ENCODE peak calls at places on chromosome 3, in seven cellular contexts. F, B, H, J, Z, X and V are unnamed samples.

GRCh38 chr3:94596141-94596540 is 533.3 kb downstream of the NSUN3 start:
- DNase-seq in F (no peak), B (no peak), H (no peak), J (no peak), Z (no peak), X (no peak), V (no peak)

GRCh38 chr3:127692501-127693335 is 20.0 kb downstream of the ABTB1 start:
- DNase-seq in F (no peak), B (no peak), H (no peak), J (no peak), Z (no peak), X (no peak), V (no peak)

GRCh38 chr3:183122257-183122932 is 23.1 kb upstream of the MCCC1 start:
- DNase-seq in F (peak), B (peak), H (peak), J (no peak), Z (peak), X (no peak), V (no peak)

GRCh38 chr3:32454111-32454510 is 48.5 kb downstream of the CMTM6 start:
- DNase-seq in F (no peak), B (no peak), H (no peak), J (no peak), Z (no peak), X (no peak), V (no peak)

GRCh38 chr3:158710601-158711000 is 21.7 kb downstream of the RARRES1 start:
- DNase-seq in F (no peak), B (no peak), H (peak), J (no peak), Z (no peak), X (no peak), V (no peak)

GRCh38 chr3:134852893-134853351 is 57.9 kb downstream of the EPHB1 start:
- DNase-seq in F (no peak), B (no peak), H (no peak), J (no peak), Z (no peak), X (no peak), V (no peak)

GRCh38 chr3:47578119-47578630 is 490 bp downstream of the CSPG5 start:
- DNase-seq in F (no peak), B (peak), H (no peak), J (no peak), Z (no peak), X (peak), V (peak)

GRCh38 chr3:159130108-159130507 is 328.3 kb downstream of the MFSD1 start:
- DNase-seq in F (peak), B (no peak), H (peak), J (peak), Z (peak), X (no peak), V (peak)

GRCh38 chr3:15384510-15385237 is 42.7 kb downstream of the METTL6 start:
- DNase-seq in F (no peak), B (no peak), H (no peak), J (no peak), Z (no peak), X (no peak), V (no peak)

GRCh38 chr3:69770976-69771634 is 31.8 kb downstream of the MITF start:
- DNase-seq in F (peak), B (peak), H (peak), J (no peak), Z (peak), X (no peak), V (no peak)

GRCh38 chr3:75395601-75396315 is 268.4 kb upstream of the FRG2C start:
- DNase-seq in F (no peak), B (no peak), H (peak), J (no peak), Z (no peak), X (no peak), V (no peak)

GRCh38 chr3:21562225-21562624 is 188.8 kb downstream of the ZNF385D start:
- DNase-seq in F (no peak), B (no peak), H (no peak), J (no peak), Z (no peak), X (no peak), V (no peak)

GRCh38 chr3:127406309-127407025 is 118.6 kb upstream of the PRR20G start:
- DNase-seq in F (peak), B (no peak), H (peak), J (no peak), Z (peak), X (no peak), V (peak)

GRCh38 chr3:4271834-4272233 is 31.3 kb upstream of the SETMAR start:
- DNase-seq in F (peak), B (peak), H (peak), J (no peak), Z (peak), X (peak), V (no peak)

GRCh38 chr3:131835906-131836305 is 198.9 kb downstream of the CPNE4 start:
- DNase-seq in F (no peak), B (no peak), H (no peak), J (no peak), Z (no peak), X (no peak), V (no peak)

GRCh38 chr3:189824629-189825312 is 193.6 kb downstream of the TP63 start:
- DNase-seq in F (no peak), B (peak), H (peak), J (no peak), Z (peak), X (no peak), V (no peak)

GRCh38 chr3:159635047-159635641 is 353.5 kb upstream of the IL12A start:
- DNase-seq in F (peak), B (peak), H (peak), J (no peak), Z (peak), X (no peak), V (no peak)

GRCh38 chr3:112001516-112001915 is 2.8 kb downstream of the TAGLN3 start:
- DNase-seq in F (peak), B (no peak), H (no peak), J (no peak), Z (no peak), X (no peak), V (no peak)

GRCh38 chr3:134864644-134865043 is 69.6 kb downstream of the EPHB1 start:
- DNase-seq in F (no peak), B (no peak), H (no peak), J (no peak), Z (no peak), X (no peak), V (no peak)

GRCh38 chr3:107525954-107526305 is 3.2 kb downstream of the BBX start:
- DNase-seq in F (no peak), B (peak), H (no peak), J (no peak), Z (no peak), X (no peak), V (no peak)

GRCh38 chr3:149657458-149657795 is 398 bp downstream of the WWTR1 start:
- DNase-seq in F (peak), B (peak), H (peak), J (no peak), Z (peak), X (no peak), V (no peak)

GRCh38 chr3:168030488-168031054 is 65.2 kb downstream of the GOLIM4 start:
- DNase-seq in F (no peak), B (no peak), H (no peak), J (no peak), Z (no peak), X (no peak), V (no peak)

GRCh38 chr3:109098245-109098644 is 19.7 kb downstream of the MORC1 start:
- DNase-seq in F (peak), B (no peak), H (peak), J (no peak), Z (no peak), X (no peak), V (peak)

GRCh38 chr3:4780545-4780957 is 198.7 kb upstream of the BHLHE40 start:
- DNase-seq in F (no peak), B (no peak), H (no peak), J (no peak), Z (no peak), X (no peak), V (no peak)

GRCh38 chr3:64158334-64158733 is 66.9 kb downstream of the PRICKLE2 start:
- DNase-seq in F (no peak), B (no peak), H (no peak), J (no peak), Z (peak), X (no peak), V (no peak)

GRCh38 chr3:7275396-7275795 is 414.5 kb downstream of the GRM7 start:
- DNase-seq in F (no peak), B (no peak), H (no peak), J (no peak), Z (no peak), X (no peak), V (no peak)

GRCh38 chr3:7271631-7272030 is 410.7 kb downstream of the GRM7 start:
- DNase-seq in F (no peak), B (no peak), H (no peak), J (no peak), Z (no peak), X (no peak), V (no peak)

GRCh38 chr3:7270731-7271130 is 409.8 kb downstream of the GRM7 start:
- DNase-seq in F (peak), B (no peak), H (peak), J (no peak), Z (no peak), X (no peak), V (no peak)

GRCh38 chr3:7272203-7272602 is 411.3 kb downstream of the GRM7 start:
- DNase-seq in F (no peak), B (peak), H (no peak), J (no peak), Z (no peak), X (no peak), V (no peak)
- H4K8ac ChIP-seq in F (no peak), B (no peak), H (no peak), J (no peak), Z (no peak), X (no peak), V (no peak)

GRCh38 chr3:42610978-42611377 is 10.5 kb downstream of the NKTR start:
- DNase-seq in F (peak), B (no peak), H (no peak), J (no peak), Z (no peak), X (no peak), V (no peak)

GRCh38 chr3:42608586-42608985 is 8.1 kb downstream of the NKTR start:
- DNase-seq in F (no peak), B (no peak), H (no peak), J (no peak), Z (peak), X (no peak), V (no peak)

GRCh38 chr3:42612147-42612680 is 11.7 kb downstream of the NKTR start:
- DNase-seq in F (no peak), B (no peak), H (no peak), J (no peak), Z (no peak), X (no peak), V (no peak)

GRCh38 chr3:42613462-42613861 is 13.0 kb downstream of the NKTR start:
- DNase-seq in F (peak), B (peak), H (peak), J (no peak), Z (no peak), X (no peak), V (no peak)

DNA sequence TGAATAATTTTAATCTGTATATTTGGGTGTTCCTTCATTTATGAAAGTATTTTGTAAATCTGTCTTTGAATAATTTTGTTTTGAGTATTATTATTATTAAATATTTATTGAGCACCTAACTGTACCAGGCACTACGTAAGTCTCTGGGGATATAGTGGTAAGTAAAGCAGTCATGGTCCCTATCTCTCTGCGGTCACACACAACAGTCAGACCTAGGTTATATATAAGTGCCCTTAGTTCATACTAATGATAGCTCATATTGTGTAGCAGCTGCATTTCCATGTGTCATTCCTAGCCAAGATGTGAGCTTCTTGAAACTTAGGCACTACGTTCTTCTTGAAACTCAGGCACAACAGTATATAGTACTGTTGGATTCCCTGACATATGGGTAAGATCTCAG is 12.4 kb downstream of the NKTR start:
- DNase-seq in F (no peak), B (no peak), H (no peak), J (no peak), Z (no peak), X (no peak), V (no peak)
- H4K8ac ChIP-seq in F (no peak), B (no peak), H (no peak), J (no peak), Z (no peak), X (no peak), V (no peak)

DNA sequence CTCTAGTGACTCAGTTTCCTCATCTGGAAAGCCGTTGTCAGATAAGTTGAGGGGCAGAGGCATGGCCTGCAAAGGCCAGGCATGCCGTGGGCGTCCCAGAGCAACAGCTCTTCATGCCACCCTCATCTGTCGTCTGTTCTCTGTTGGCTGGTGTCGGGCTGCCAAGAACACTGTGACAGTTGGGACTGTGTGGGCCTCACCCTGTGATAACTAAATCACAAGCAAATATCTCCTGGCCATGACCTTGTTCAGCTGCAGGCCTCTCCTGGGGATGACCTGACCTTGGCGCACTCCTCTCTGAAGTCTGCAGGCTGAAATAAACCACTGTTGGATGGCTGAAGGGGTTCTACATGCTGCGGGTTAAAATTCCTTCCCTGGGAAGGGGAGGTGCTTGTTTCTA is 145.9 kb downstream of the SHQ1 start:
- DNase-seq in F (no peak), B (no peak), H (no peak), J (no peak), Z (no peak), X (no peak), V (no peak)
- H4K8ac ChIP-seq in F (no peak), B (no peak), H (no peak), J (no peak), Z (no peak), X (no peak), V (no peak)

GRCh38 chr3:11494131-11494916 is 149.4 kb downstream of the VGLL4 start:
- DNase-seq in F (no peak), B (no peak), H (no peak), J (no peak), Z (no peak), X (no peak), V (no peak)

GRCh38 chr3:11498174-11498573 is 145.5 kb downstream of the VGLL4 start:
- DNase-seq in F (no peak), B (no peak), H (no peak), J (no peak), Z (no peak), X (no peak), V (no peak)

GRCh38 chr3:11495948-11496557 is 147.7 kb downstream of the VGLL4 start:
- DNase-seq in F (peak), B (no peak), H (no peak), J (no peak), Z (no peak), X (peak), V (peak)

GRCh38 chr3:11498646-11499045 is 145.1 kb downstream of the VGLL4 start:
- DNase-seq in F (no peak), B (peak), H (peak), J (no peak), Z (peak), X (no peak), V (no peak)

GRCh38 chr3:11499144-11499543 is 144.6 kb downstream of the VGLL4 start:
- DNase-seq in F (no peak), B (peak), H (peak), J (no peak), Z (peak), X (no peak), V (no peak)
- H4K8ac ChIP-seq in F (no peak), B (no peak), H (no peak), J (no peak), Z (no peak), X (no peak), V (no peak)

DNA sequence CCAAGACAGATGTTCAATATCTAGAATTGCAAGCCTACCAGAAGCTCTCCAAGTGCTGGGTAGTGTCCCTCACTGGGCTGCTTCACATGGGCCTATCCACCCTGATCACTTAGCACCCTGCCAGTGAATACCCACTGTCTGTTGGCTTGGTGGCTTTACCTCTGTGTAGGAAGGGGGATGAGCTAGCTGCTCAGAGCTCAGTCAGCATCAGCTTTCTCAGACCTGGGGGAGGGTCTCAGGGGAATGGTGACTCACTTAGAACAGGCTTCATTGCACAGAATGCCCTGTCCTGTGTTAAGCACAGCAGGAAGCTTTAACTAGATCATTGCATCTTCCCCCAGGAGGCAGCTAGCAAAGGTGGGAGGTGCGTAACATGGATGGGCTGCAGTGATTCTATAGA is 209.8 kb downstream of the PDCD6IP start:
- DNase-seq in F (peak), B (peak), H (no peak), J (peak), Z (peak), X (no peak), V (peak)
- H4K8ac ChIP-seq in F (no peak), B (no peak), H (no peak), J (no peak), Z (peak), X (no peak), V (no peak)

GRCh38 chr3:101189786-101190185 is 130.6 kb downstream of the IMPG2 start:
- DNase-seq in F (no peak), B (no peak), H (no peak), J (no peak), Z (peak), X (no peak), V (no peak)
- H4K8ac ChIP-seq in F (no peak), B (no peak), H (no peak), J (no peak), Z (no peak), X (no peak), V (no peak)

GRCh38 chr3:100438623-100438974 is 37.3 kb downstream of the LNP1 start:
- DNase-seq in F (peak), B (no peak), H (no peak), J (no peak), Z (peak), X (no peak), V (no peak)
- H4K8ac ChIP-seq in F (no peak), B (no peak), H (no peak), J (no peak), Z (no peak), X (no peak), V (no peak)